ENCODE peak calls at places on chromosomes 4 and X, in seven cellular contexts. One of them, this sample, is unnamed.
A peak's percentile ranks its signal among the peaks of the same experiment; 100 is the strongest.

GRCh38 chr4:123649644-123650356 is 253.2 kb downstream of the SPRY1 start:
- DNase-seq in H1: no peak
- DNase-seq in sigmoid colon: peak; percentile 75
- DNase-seq in stomach: peak; percentile 49
- DNase-seq in HepG2: peak; percentile 92
- DNase-seq in suprapubic skin: peak; percentile 71
- DNase-seq in tibial nerve: no peak
- DNase-seq in this sample: peak; percentile 26

GRCh38 chrX:115521717-115522116 is 39.3 kb upstream of the PLS3 start:
- DNase-seq in tibial nerve: no peak
- DNase-seq in stomach: no peak
- DNase-seq in sigmoid colon: no peak
- DNase-seq in HepG2: no peak
- DNase-seq in suprapubic skin: no peak
- DNase-seq in H1: no peak
- DNase-seq in this sample: no peak

GRCh38 chrX:103613362-103613761 is 5.6 kb downstream of the TCEAL3 start:
- DNase-seq in HepG2: no peak
- DNase-seq in tibial nerve: no peak
- DNase-seq in sigmoid colon: no peak
- DNase-seq in H1: no peak
- DNase-seq in stomach: no peak
- DNase-seq in suprapubic skin: no peak
- DNase-seq in this sample: no peak

GRCh38 chr4:179695175-179695574 is 2252.9 kb upstream of the AGA start:
- DNase-seq in H1: no peak
- DNase-seq in suprapubic skin: no peak
- DNase-seq in sigmoid colon: no peak
- DNase-seq in HepG2: no peak
- DNase-seq in stomach: no peak
- DNase-seq in tibial nerve: no peak
- DNase-seq in this sample: no peak

GRCh38 chr4:109435635-109436034 is 2.0 kb downstream of the SEC24B start:
- DNase-seq in sigmoid colon: no peak
- DNase-seq in tibial nerve: no peak
- DNase-seq in HepG2: peak; percentile 67
- DNase-seq in suprapubic skin: no peak
- DNase-seq in H1: no peak
- DNase-seq in stomach: no peak
- DNase-seq in this sample: no peak

GRCh38 chrX:2751291-2751690 is 549 bp upstream of the XG start:
- DNase-seq in stomach: no peak
- DNase-seq in H1: no peak
- DNase-seq in suprapubic skin: no peak
- DNase-seq in sigmoid colon: no peak
- DNase-seq in HepG2: no peak
- DNase-seq in tibial nerve: no peak
- DNase-seq in this sample: no peak

GRCh38 chrX:16138108-16138427 is 14.7 kb downstream of the GRPR start:
- DNase-seq in tibial nerve: no peak
- DNase-seq in H1: no peak
- DNase-seq in sigmoid colon: no peak
- DNase-seq in suprapubic skin: no peak
- DNase-seq in HepG2: peak; percentile 1
- DNase-seq in stomach: no peak
- DNase-seq in this sample: no peak

GRCh38 chr4:16199132-16199531 is 27.1 kb downstream of the TAPT1 start:
- DNase-seq in H1: no peak
- DNase-seq in stomach: no peak
- DNase-seq in suprapubic skin: no peak
- DNase-seq in HepG2: peak; percentile 15
- DNase-seq in tibial nerve: no peak
- DNase-seq in sigmoid colon: no peak
- DNase-seq in this sample: no peak

GRCh38 chrX:23503835-23504539 is 163.3 kb upstream of the PRDX4 start:
- DNase-seq in tibial nerve: peak; percentile 62
- DNase-seq in suprapubic skin: no peak
- DNase-seq in sigmoid colon: peak; percentile 57
- DNase-seq in stomach: peak; percentile 94
- DNase-seq in HepG2: peak; percentile 15
- DNase-seq in H1: no peak
- DNase-seq in this sample: no peak

GRCh38 chr4:52659016-52659721 is at the start of gene USP46:
- DNase-seq in HepG2: peak; percentile 44
- DNase-seq in suprapubic skin: peak; percentile 79
- DNase-seq in tibial nerve: peak; percentile 52
- DNase-seq in stomach: peak; percentile 81
- DNase-seq in sigmoid colon: peak; percentile 86
- DNase-seq in H1: peak; percentile 74
- DNase-seq in this sample: peak; percentile 95

GRCh38 chr4:105765690-105766407 is 57.3 kb downstream of the GSTCD start:
- DNase-seq in suprapubic skin: no peak
- DNase-seq in H1: no peak
- DNase-seq in HepG2: peak; percentile 8
- DNase-seq in tibial nerve: no peak
- DNase-seq in sigmoid colon: no peak
- DNase-seq in stomach: no peak
- DNase-seq in this sample: no peak

GRCh38 chrX:110531873-110532272 is 173.2 kb downstream of the RTL9 start:
- DNase-seq in stomach: no peak
- DNase-seq in H1: no peak
- DNase-seq in sigmoid colon: no peak
- DNase-seq in HepG2: no peak
- DNase-seq in suprapubic skin: no peak
- DNase-seq in tibial nerve: no peak
- DNase-seq in this sample: no peak

GRCh38 chrX:70016513-70016912 is 33.2 kb downstream of the AWAT2 start:
- DNase-seq in H1: no peak
- DNase-seq in HepG2: no peak
- DNase-seq in stomach: no peak
- DNase-seq in tibial nerve: no peak
- DNase-seq in sigmoid colon: no peak
- DNase-seq in suprapubic skin: no peak
- DNase-seq in this sample: no peak

GRCh38 chrX:54178100-54178940 is 4.7 kb downstream of the FAM120C start:
- DNase-seq in HepG2: peak; percentile 12
- DNase-seq in tibial nerve: no peak
- DNase-seq in sigmoid colon: no peak
- DNase-seq in H1: no peak
- DNase-seq in suprapubic skin: no peak
- DNase-seq in stomach: no peak
- DNase-seq in this sample: no peak

GRCh38 chr4:66688674-66689073 is 856.6 kb downstream of the CENPC start:
- DNase-seq in tibial nerve: no peak
- DNase-seq in suprapubic skin: no peak
- DNase-seq in HepG2: no peak
- DNase-seq in stomach: no peak
- DNase-seq in sigmoid colon: no peak
- DNase-seq in H1: no peak
- DNase-seq in this sample: no peak

GRCh38 chr4:86043755-86044592 is 315.9 kb downstream of the MAPK10 start:
- DNase-seq in H1: no peak
- DNase-seq in HepG2: peak; percentile 32
- DNase-seq in tibial nerve: no peak
- DNase-seq in stomach: no peak
- DNase-seq in sigmoid colon: no peak
- DNase-seq in suprapubic skin: no peak
- DNase-seq in this sample: no peak

GRCh38 chr4:104491396-104491821 is 3.3 kb downstream of the CXXC4 start:
- DNase-seq in H1: peak; percentile 68
- DNase-seq in HepG2: no peak
- DNase-seq in sigmoid colon: peak; percentile 67
- DNase-seq in suprapubic skin: peak; percentile 69
- DNase-seq in stomach: peak; percentile 34
- DNase-seq in tibial nerve: peak; percentile 12
- DNase-seq in this sample: peak; percentile 91

DNA sequence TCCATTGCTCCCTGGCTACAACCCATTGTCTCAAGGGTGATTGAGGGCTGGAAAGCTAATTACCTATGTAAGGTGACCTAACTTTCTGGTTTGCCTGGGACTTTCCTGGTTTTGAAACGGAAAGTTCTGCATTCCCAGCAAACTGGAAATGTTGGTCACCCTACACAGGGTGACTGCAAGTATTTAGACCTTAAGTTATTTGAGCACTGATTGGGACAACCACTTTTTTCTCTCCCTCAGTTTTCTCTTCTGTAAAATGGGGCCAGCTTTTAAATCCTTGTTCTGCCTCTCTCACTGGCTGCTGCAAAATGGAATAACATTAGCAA is 23.7 kb upstream of the MSN start:
- DNase-seq in stomach: no peak
- DNase-seq in HepG2: no peak
- DNase-seq in suprapubic skin: no peak
- DNase-seq in H1: no peak
- DNase-seq in tibial nerve: no peak
- DNase-seq in sigmoid colon: no peak
- DNase-seq in this sample: peak; percentile 31
- TF ChIP-seq EP300 in stomach: no peak
- TF ChIP-seq EP300 in HepG2: no peak
- TF ChIP-seq EP300 in suprapubic skin: no peak
- TF ChIP-seq EP300 in H1: no peak
- TF ChIP-seq EP300 in tibial nerve: no peak
- TF ChIP-seq EP300 in sigmoid colon: no peak
- TF ChIP-seq EP300 in this sample: no peak

DNA sequence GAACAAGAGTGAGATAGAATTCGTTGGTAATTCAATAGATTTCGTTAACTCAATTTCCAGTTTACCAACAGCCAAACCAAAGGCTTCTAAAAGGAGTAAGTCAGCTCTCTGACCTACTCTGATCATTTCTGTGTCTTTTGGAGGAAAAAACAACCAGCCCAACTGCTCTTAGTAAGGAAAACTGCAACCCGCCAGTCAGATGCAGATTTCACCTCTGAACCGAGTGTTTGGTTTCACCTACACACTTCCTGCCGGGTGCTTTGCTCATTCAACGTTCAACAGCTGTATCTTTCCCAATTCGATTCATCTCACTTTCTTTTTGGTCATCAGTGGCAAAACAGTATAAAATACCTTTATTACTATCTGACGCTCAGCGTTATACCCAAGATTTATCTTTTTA is 24.5 kb downstream of the TMSB4X start:
- DNase-seq in stomach: no peak
- DNase-seq in tibial nerve: no peak
- DNase-seq in HepG2: no peak
- DNase-seq in sigmoid colon: no peak
- DNase-seq in H1: no peak
- DNase-seq in suprapubic skin: no peak
- DNase-seq in this sample: no peak
- H3K4me1 ChIP-seq in stomach: peaks cover 32% of the 10 kb centered on the region
- H3K4me1 ChIP-seq in tibial nerve: peaks cover 6% of the 10 kb centered on the region
- H3K4me1 ChIP-seq in HepG2: no peaks in the 10 kb centered on the region
- H3K4me1 ChIP-seq in sigmoid colon: no peaks in the 10 kb centered on the region
- H3K4me1 ChIP-seq in H1: peaks cover 7% of the 10 kb centered on the region
- H3K4me1 ChIP-seq in suprapubic skin: peaks cover 4% of the 10 kb centered on the region
- H3K4me1 ChIP-seq in this sample: peaks cover 47% of the 10 kb centered on the region

GRCh38 chr4:79209822-79210635 is 115.8 kb downstream of the NAA11 start:
- DNase-seq in suprapubic skin: no peak
- DNase-seq in stomach: no peak
- DNase-seq in tibial nerve: no peak
- DNase-seq in sigmoid colon: peak; percentile 45
- DNase-seq in H1: no peak
- DNase-seq in HepG2: peak; percentile 65
- DNase-seq in this sample: no peak

GRCh38 chr4:79212311-79212710 is 113.5 kb downstream of the NAA11 start:
- DNase-seq in H1: no peak
- DNase-seq in suprapubic skin: no peak
- DNase-seq in stomach: no peak
- DNase-seq in sigmoid colon: no peak
- DNase-seq in HepG2: no peak
- DNase-seq in tibial nerve: no peak
- DNase-seq in this sample: no peak

GRCh38 chr4:79213040-79213439 is 112.8 kb downstream of the NAA11 start:
- DNase-seq in H1: no peak
- DNase-seq in stomach: no peak
- DNase-seq in tibial nerve: no peak
- DNase-seq in suprapubic skin: no peak
- DNase-seq in HepG2: no peak
- DNase-seq in sigmoid colon: no peak
- DNase-seq in this sample: no peak

GRCh38 chr4:79210636-79211049 is 115.2 kb downstream of the NAA11 start:
- DNase-seq in H1: no peak
- DNase-seq in tibial nerve: no peak
- DNase-seq in suprapubic skin: no peak
- DNase-seq in stomach: no peak
- DNase-seq in HepG2: no peak
- DNase-seq in sigmoid colon: no peak
- DNase-seq in this sample: no peak

DNA sequence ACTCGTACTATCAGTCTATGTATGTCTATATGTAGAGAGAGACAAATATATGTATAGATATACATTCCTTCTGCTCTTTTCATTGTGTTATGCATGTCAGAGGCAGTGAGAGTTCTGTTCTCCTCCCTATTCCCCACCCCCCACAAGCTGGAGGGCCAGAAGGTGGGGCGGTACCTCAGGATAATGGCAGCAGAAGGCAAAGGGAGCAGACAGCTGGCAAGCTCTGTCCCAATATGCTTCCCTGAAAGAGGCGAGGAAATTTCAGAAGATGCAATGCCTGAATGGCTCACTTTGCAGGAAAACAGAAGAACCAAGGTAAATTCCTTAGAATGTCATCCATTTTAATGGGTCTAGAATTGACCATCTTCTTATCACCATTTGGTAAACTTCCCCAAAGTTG is 114.4 kb downstream of the NAA11 start:
- DNase-seq in suprapubic skin: no peak
- DNase-seq in H1: no peak
- DNase-seq in tibial nerve: no peak
- DNase-seq in stomach: no peak
- DNase-seq in sigmoid colon: no peak
- DNase-seq in HepG2: no peak
- DNase-seq in this sample: no peak
- TF ChIP-seq POLR2A in suprapubic skin: no peak
- TF ChIP-seq POLR2A in H1: no peak
- TF ChIP-seq POLR2A in tibial nerve: no peak
- TF ChIP-seq POLR2A in stomach: no peak
- TF ChIP-seq POLR2A in sigmoid colon: no peak
- TF ChIP-seq POLR2A in HepG2: no peak
- TF ChIP-seq POLR2A in this sample: no peak

DNA sequence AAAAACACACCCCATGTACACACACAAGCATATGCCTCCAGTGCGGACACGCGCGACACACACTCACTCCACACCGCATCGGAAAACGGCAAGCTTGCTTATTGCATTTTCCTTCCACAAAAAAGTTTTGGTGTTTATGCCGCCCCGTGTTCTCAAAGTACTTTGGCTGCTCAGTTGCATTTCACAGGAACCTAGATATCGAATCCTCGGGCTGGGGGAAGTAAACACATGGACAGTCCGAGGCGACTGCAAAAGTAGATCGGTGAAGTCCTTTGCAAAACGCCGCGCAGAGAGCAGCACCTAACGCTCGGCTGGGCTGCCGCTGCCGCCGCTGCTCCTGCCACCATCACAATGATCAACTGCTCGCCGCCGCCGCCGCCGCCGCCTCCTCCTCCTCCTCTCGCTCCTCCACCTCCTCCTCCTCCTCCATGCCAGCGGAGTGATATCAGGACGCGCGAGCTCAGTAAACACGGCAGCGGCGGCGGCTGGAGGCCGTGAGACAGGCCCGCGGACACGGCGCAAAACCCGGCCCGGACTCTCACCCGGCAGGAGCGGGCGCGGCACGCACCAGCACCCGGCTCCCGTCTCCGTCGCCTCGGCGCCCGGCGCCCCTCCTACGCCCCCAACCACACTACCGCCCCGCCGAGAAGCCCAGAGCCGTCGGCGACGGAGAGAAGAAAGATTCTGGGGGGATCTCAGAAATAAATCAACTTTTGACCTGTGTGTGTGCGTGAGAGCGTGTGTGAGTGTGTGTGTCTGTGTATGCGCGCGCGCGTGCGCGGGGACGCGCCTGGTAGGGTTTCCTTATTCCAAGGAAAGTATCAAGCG is at the start of gene MAML3:
- DNase-seq in HepG2: peak; percentile 64
- DNase-seq in suprapubic skin: peak; percentile 96
- DNase-seq in tibial nerve: peak; percentile 90
- DNase-seq in H1: peak; percentile 94
- DNase-seq in sigmoid colon: peak; percentile 98
- DNase-seq in stomach: peak; percentile 96
- DNase-seq in this sample: peak; percentile 98
- TF ChIP-seq EP300 in HepG2: no peak
- TF ChIP-seq EP300 in suprapubic skin: no peak
- TF ChIP-seq EP300 in tibial nerve: no peak
- TF ChIP-seq EP300 in H1: no peak
- TF ChIP-seq EP300 in sigmoid colon: no peak
- TF ChIP-seq EP300 in stomach: no peak
- TF ChIP-seq EP300 in this sample: no peak